ENCODE peak calls at places on chromosomes 6 and 20, in five cellular contexts. M is effector CD4-positive, alpha-beta T cell; J is Kasumi-1; L is effector memory CD8-positive, alpha-beta T cell; I is Peyer's patch. W is an unnamed sample.

GRCh38 chr20:58233881-58234528 is 5.6 kb upstream of the ANKRD60 start:
- DNase-seq in M (peak), L (peak), I (no peak), J (no peak), W (peak)

GRCh38 chr6:158445426-158446085 is 114.3 kb upstream of the TMEM181 start:
- DNase-seq in M (no peak), I (no peak), L (no peak), J (no peak), W (no peak)

GRCh38 chr6:157235600-157236039 is 87.7 kb downstream of the TMEM242 start:
- DNase-seq in M (peak), J (peak), I (peak), L (peak), W (peak)

GRCh38 chr20:33005132-33005566 is 916 bp upstream of the SUN5 start:
- DNase-seq in L (peak), J (peak), M (no peak), I (no peak), W (peak)

GRCh38 chr20:10558635-10559187 is 115.1 kb downstream of the JAG1 start:
- DNase-seq in M (no peak), J (no peak), L (no peak), I (no peak), W (no peak)

GRCh38 chr6:100466410-100467143 is 1.9 kb upstream of the SIM1 start:
- DNase-seq in I (no peak), L (no peak), J (no peak), M (no peak), W (peak)

GRCh38 chr6:122079906-122080305 is 319.5 kb upstream of the HSF2 start:
- DNase-seq in M (no peak), L (no peak), J (no peak), I (no peak), W (no peak)

GRCh38 chr6:131867744-131868143 is 59.9 kb downstream of the ENPP1 start:
- DNase-seq in M (no peak), J (no peak), I (no peak), L (no peak), W (no peak)

GRCh38 chr6:7201732-7202541 is 94.2 kb downstream of the RREB1 start:
- DNase-seq in L (no peak), M (no peak), I (no peak), J (peak), W (no peak)

GRCh38 chr6:70592391-70593117 is 25.8 kb downstream of the SDHAF4 start:
- DNase-seq in M (no peak), L (no peak), J (no peak), I (no peak), W (no peak)

GRCh38 chr6:43299338-43300293 is 1.6 kb downstream of the SLC22A7 start:
- DNase-seq in M (no peak), I (no peak), L (no peak), J (no peak), W (no peak)

GRCh38 chr20:2312876-2313275 is 17.1 kb downstream of the TGM3 start:
- DNase-seq in J (no peak), M (no peak), L (no peak), I (no peak), W (no peak)

GRCh38 chr6:136586295-136586694 is 36.1 kb upstream of the MAP7 start:
- DNase-seq in I (no peak), M (no peak), L (no peak), J (no peak), W (no peak)

GRCh38 chr20:40565681-40566040 is 123.4 kb downstream of the MAFB start:
- DNase-seq in I (no peak), L (no peak), M (no peak), J (no peak), W (peak)

GRCh38 chr20:10619427-10619826 is 54.4 kb downstream of the JAG1 start:
- DNase-seq in M (no peak), I (no peak), L (no peak), J (no peak), W (no peak)

GRCh38 chr6:40986364-40986763 is 52.7 kb downstream of the UNC5CL start:
- DNase-seq in M (no peak), L (no peak), J (no peak), I (no peak), W (no peak)

GRCh38 chr20:2652724-2653510 is 485 bp downstream of the NOP56 start:
- DNase-seq in L (no peak), I (peak), M (no peak), J (peak), W (no peak)

GRCh38 chr6:99868074-99868702 is 125.8 kb downstream of the MCHR2 start:
- DNase-seq in J (peak), I (peak), L (peak), M (peak), W (peak)

GRCh38 chr20:37559312-37560027 is 31.8 kb upstream of the BLCAP start:
- DNase-seq in M (no peak), L (no peak), I (no peak), J (no peak), W (no peak)

GRCh38 chr20:34768105-34768504 is 57.3 kb downstream of the NCOA6 start:
- DNase-seq in L (no peak), J (no peak), I (no peak), M (no peak), W (no peak)

GRCh38 chr6:170250981-170251775 is 39.7 kb downstream of the DLL1 start:
- DNase-seq in J (no peak), M (no peak), L (no peak), I (no peak), W (no peak)

GRCh38 chr20:57174737-57175136 is 91.7 kb downstream of the BMP7 start:
- DNase-seq in J (no peak), I (no peak), M (no peak), L (no peak), W (no peak)

GRCh38 chr20:33830371-33830770 is 19.2 kb downstream of the CHMP4B start:
- DNase-seq in I (no peak), M (no peak), J (no peak), L (no peak), W (no peak)

GRCh38 chr6:118893882-118894424 is at the start of gene ASF1A:
- DNase-seq in L (peak), M (peak), I (peak), J (peak), W (peak)